ENCODE peak calls at places on chromosomes 6 and 20, in nine cellular contexts. D is astrocyte of the spinal cord; Q is osteoblast; G is foreskin fibroblast; X is kidney tubule cell; T is stimulated activated naive CD8-positive, alpha-beta T cell treated with anti-CD3 and anti-CD28 coated beads, Interleukin-15, amount 100 ng/mL, for 72 hours; N is BJ; Y is NCI-H1436; S is iPS-NIHi11. M is an unnamed sample.

GRCh38 chr6:73047801-73048200 is 177.5 kb downstream of the KHDC1L start:
- DNase-seq in D (no peak), Q (no peak), G (no peak), X (no peak), T (no peak), N (no peak), Y (no peak), S (no peak), M (no peak)

GRCh38 chr6:1380625-1381396 is 8.6 kb upstream of the FOXF2 start:
- DNase-seq in D (no peak), Q (peak), G (no peak), X (no peak), T (no peak), N (no peak), Y (no peak), S (no peak), M (no peak)

GRCh38 chr20:40714916-40715315 is 25.9 kb upstream of the MAFB start:
- DNase-seq in D (no peak), Q (no peak), G (no peak), X (no peak), T (no peak), N (no peak), Y (no peak), S (no peak), M (no peak)

GRCh38 chr20:19828233-19828632 is 70.2 kb downstream of the RIN2 start:
- DNase-seq in D (peak), Q (peak), G (peak), X (peak), T (peak), N (no peak), Y (no peak), S (no peak), M (no peak)

GRCh38 chr6:551405-551804 is 105.5 kb downstream of the HUS1B start:
- DNase-seq in D (peak), Q (no peak), G (peak), X (peak), T (peak), N (peak), Y (no peak), S (peak), M (no peak)

GRCh38 chr6:33926451-33926850 is 122.6 kb upstream of the MLN start:
- DNase-seq in D (no peak), Q (no peak), G (no peak), X (no peak), T (no peak), N (no peak), Y (peak), S (peak), M (no peak)

GRCh38 chr6:135568366-135568765 is 70.8 kb upstream of the AHI1 start:
- DNase-seq in D (peak), Q (peak), G (peak), X (no peak), T (no peak), N (peak), Y (no peak), S (no peak), M (no peak)

GRCh38 chr20:51492167-51493092 is 50.1 kb downstream of the NFATC2 start:
- DNase-seq in D (peak), Q (no peak), G (peak), X (no peak), T (no peak), N (no peak), Y (no peak), S (no peak), M (no peak)

GRCh38 chr20:64062596-64063388 is at the start of gene TCEA2:
- DNase-seq in D (peak), Q (peak), G (peak), X (peak), T (peak), N (peak), Y (peak), S (peak), M (peak)

GRCh38 chr20:18250237-18250636 is 38.1 kb upstream of the ZNF133 start:
- DNase-seq in D (no peak), Q (no peak), G (no peak), X (no peak), T (no peak), N (no peak), Y (no peak), S (no peak), M (no peak)

GRCh38 chr20:6908673-6909072 is 141.2 kb downstream of the BMP2 start:
- DNase-seq in D (no peak), Q (no peak), G (no peak), X (no peak), T (no peak), N (no peak), Y (no peak), S (peak), M (no peak)

GRCh38 chr6:30611150-30611855 is 5.7 kb downstream of the PPP1R10 start:
- DNase-seq in D (no peak), Q (no peak), G (no peak), X (no peak), T (no peak), N (no peak), Y (no peak), S (no peak), M (no peak)

GRCh38 chr6:90038951-90039653 is 144.8 kb downstream of the GJA10 start:
- DNase-seq in D (no peak), Q (no peak), G (no peak), X (no peak), T (no peak), N (no peak), Y (no peak), S (no peak), M (no peak)

M was measured in NCI-H510A.